ENCODE peak calls at places on chromosomes 16 and 17, in nine cellular contexts. H is heart right ventricle; Y is mammary epithelial cell; W is aorta; K is thoracic aorta; J is iPS DF 6.9; P is effector memory CD4-positive, alpha-beta T cell; C is body of pancreas; V is AG09309. D is an unnamed sample.

GRCh38 chr16:65392831-65393565 is 271.1 kb upstream of the CDH11 start:
- DNase-seq in Y (peak; percentile 50), V (no peak), W (no peak), J (no peak), P (no peak), C (no peak), H (no peak), K (no peak), D (peak; percentile 75)

GRCh38 chr17:43856141-43856540 is 9.2 kb downstream of the CD300LG start:
- DNase-seq in K (no peak), P (no peak), W (no peak), J (no peak), H (no peak), V (no peak), Y (no peak), C (no peak), D (no peak)

GRCh38 chr17:8954339-8954738 is 11.2 kb downstream of the PIK3R5 start:
- DNase-seq in C (peak; percentile 22), V (no peak), P (peak; percentile 73), Y (no peak), J (no peak), W (peak; percentile 89), H (peak; percentile 56), K (no peak), D (no peak)

GRCh38 chr17:77687417-77687816 is 271.1 kb upstream of the TNRC6C start:
- DNase-seq in P (no peak), C (no peak), J (no peak), W (no peak), Y (no peak), H (no peak), K (no peak), V (no peak), D (no peak)

GRCh38 chr16:62010186-62010585 is 26.1 kb downstream of the CDH8 start:
- DNase-seq in H (no peak), J (no peak), V (no peak), P (no peak), W (no peak), C (no peak), Y (no peak), K (no peak), D (no peak)

GRCh38 chr16:89320717-89321501 is 103.4 kb downstream of the ZNF778 start:
- DNase-seq in P (no peak), Y (no peak), H (peak; percentile 70), C (peak; percentile 60), J (no peak), V (no peak), K (no peak), W (no peak), D (peak; percentile 55)

GRCh38 chr17:56289321-56289720 is 136.0 kb downstream of the ANKFN1 start:
- DNase-seq in K (no peak), P (no peak), J (no peak), W (no peak), Y (no peak), C (no peak), H (no peak), V (no peak), D (no peak)

GRCh38 chr17:13078591-13078990 is 60.8 kb upstream of the ELAC2 start:
- DNase-seq in H (no peak), J (no peak), W (no peak), C (no peak), K (no peak), P (no peak), Y (no peak), V (no peak), D (no peak)

GRCh38 chr17:43999024-43999423 is 5.4 kb upstream of the NAGS start:
- DNase-seq in Y (no peak), W (no peak), P (no peak), C (no peak), H (no peak), J (no peak), K (no peak), V (no peak), D (no peak)

GRCh38 chr17:47730681-47731080 is 2.4 kb upstream of the TBX21 start:
- DNase-seq in V (no peak), K (no peak), H (no peak), C (peak; percentile 5), W (peak; percentile 27), Y (no peak), P (no peak), J (no peak), D (no peak)

GRCh38 chr16:87644596-87644995 is 42.3 kb downstream of the JPH3 start:
- DNase-seq in K (no peak), C (no peak), W (no peak), Y (no peak), V (no peak), J (no peak), H (no peak), P (no peak), D (no peak)

GRCh38 chr16:82181456-82182185 is 11.6 kb upstream of the MPHOSPH6 start:
- DNase-seq in Y (no peak), P (no peak), W (no peak), H (no peak), J (no peak), K (no peak), C (no peak), V (no peak), D (no peak)

GRCh38 chr16:8669481-8669880 is 4.9 kb upstream of the ABAT start:
- DNase-seq in V (no peak), Y (no peak), K (no peak), P (no peak), H (no peak), C (no peak), J (no peak), W (no peak), D (no peak)

GRCh38 chr16:14486520-14487303 is 143.3 kb downstream of the PARN start:
- DNase-seq in H (peak; percentile 53), P (no peak), C (peak; percentile 95), W (peak; percentile 86), K (peak; percentile 76), J (no peak), V (peak; percentile 79), Y (peak; percentile 87), D (peak; percentile 95)

GRCh38 chr17:50935201-50936124 is 69.3 kb upstream of the TOB1 start:
- DNase-seq in W (peak; percentile 90), K (peak; percentile 46), H (peak; percentile 68), Y (peak; percentile 95), V (peak; percentile 73), C (peak; percentile 98), P (no peak), J (no peak), D (no peak)

GRCh38 chr17:13385481-13385907 is 216.2 kb downstream of the HS3ST3A1 start:
- DNase-seq in W (no peak), V (no peak), P (no peak), Y (peak; percentile 69), C (no peak), J (no peak), K (no peak), H (no peak), D (peak; percentile 60)

GRCh38 chr17:70901870-70902269 is 732.5 kb downstream of the KCNJ2 start:
- DNase-seq in V (no peak), P (no peak), C (no peak), J (no peak), H (no peak), K (no peak), Y (no peak), W (no peak), D (no peak)

GRCh38 chr17:61450641-61451537 is 1.3 kb upstream of the TBX4 start:
- DNase-seq in V (no peak), H (no peak), C (no peak), K (no peak), P (no peak), J (no peak), W (no peak), Y (no peak), D (no peak)
- H3K4me3 ChIP-seq in V (no peak overlapping the region), H (no peak overlapping the region), C (no peak overlapping the region), K (peak overlapping the region; percentile 68), P (no peak overlapping the region), J (peak overlapping the region; percentile 3), W (no peak overlapping the region), Y (no peak overlapping the region), D (no peak overlapping the region)

GRCh38 chr17:81803728-81804558 is at the start of gene GCGR:
- DNase-seq in K (no peak), Y (no peak), W (no peak), J (no peak), C (no peak), P (no peak), H (no peak), V (no peak), D (no peak)
- H3K4me3 ChIP-seq in K (peak within 1 kb of the TSS; percentile 9), Y (no peak within 1 kb of the TSS), W (no peak within 1 kb of the TSS), J (peak within 1 kb of the TSS; percentile 45), C (no peak within 1 kb of the TSS), P (no peak within 1 kb of the TSS), H (peak within 1 kb of the TSS; percentile 5), V (no peak within 1 kb of the TSS), D (no peak within 1 kb of the TSS)

GRCh38 chr17:37530420-37530819 is 40.7 kb downstream of the DUSP14 start:
- DNase-seq in K (no peak), P (no peak), Y (no peak), C (no peak), W (no peak), H (no peak), V (no peak), J (no peak), D (no peak)
- H3K4me3 ChIP-seq in K (no peak overlapping the region), P (no peak overlapping the region), Y (no peak overlapping the region), C (no peak overlapping the region), W (no peak overlapping the region), H (no peak overlapping the region), V (no peak overlapping the region), J (no peak overlapping the region), D (no peak overlapping the region)

GRCh38 chr17:42781639-42782401 is 1.4 kb downstream of the WNK4 start:
- DNase-seq in Y (no peak), H (no peak), K (no peak), V (no peak), P (no peak), J (no peak), W (no peak), C (no peak), D (no peak)
- H3K4me3 ChIP-seq in Y (no peak overlapping the region), H (no peak overlapping the region), K (no peak overlapping the region), V (peak overlapping the region; percentile 90), P (no peak overlapping the region), J (no peak overlapping the region), W (no peak overlapping the region), C (no peak overlapping the region), D (peak overlapping the region; percentile 64)

GRCh38 chr17:31739300-31739699 is 119.7 kb downstream of the COPRS start:
- DNase-seq in J (no peak), P (no peak), C (no peak), W (no peak), Y (peak; percentile 26), V (peak; percentile 86), K (no peak), H (no peak), D (peak; percentile 30)
- H3K4me3 ChIP-seq in J (no peak overlapping the region), P (no peak overlapping the region), C (no peak overlapping the region), W (no peak overlapping the region), Y (no peak overlapping the region), V (no peak overlapping the region), K (no peak overlapping the region), H (no peak overlapping the region), D (no peak overlapping the region)

GRCh38 chr16:83809092-83809491 is 1.3 kb downstream of the HSBP1 start:
- DNase-seq in J (no peak), K (no peak), P (no peak), V (no peak), Y (no peak), C (no peak), W (no peak), H (no peak), D (no peak)
- H3K4me3 ChIP-seq in J (no peak overlapping the region), K (peak overlapping the region; percentile 88), P (peak overlapping the region; percentile 92), V (peak overlapping the region; percentile 95), Y (peak overlapping the region; percentile 84), C (no peak overlapping the region), W (no peak overlapping the region), H (peak overlapping the region; percentile 96), D (peak overlapping the region; percentile 90)

GRCh38 chr16:85716016-85716679 is 27.4 kb upstream of the GINS2 start:
- DNase-seq in P (no peak), H (no peak), C (no peak), V (no peak), Y (no peak), W (no peak), J (no peak), K (no peak), D (no peak)
- H3K4me3 ChIP-seq in P (no peak overlapping the region), H (no peak overlapping the region), C (no peak overlapping the region), V (no peak overlapping the region), Y (peak overlapping the region; percentile 9), W (no peak overlapping the region), J (no peak overlapping the region), K (no peak overlapping the region), D (no peak overlapping the region)